ENCODE peak calls at places on chromosome 11, in ten cellular contexts. S, O, H, F, W, G, V, J, E and R are unnamed samples.

GRCh38 chr11:37988031-37988430 is 1390.0 kb upstream of the RAG2 start:
- DNase-seq in S (peak; percentile 42), W (no peak), G (peak; percentile 17), O (no peak), V (no peak), J (no peak), H (no peak), E (no peak), F (no peak), R (no peak)

GRCh38 chr11:122984186-122985011 is 2.8 kb upstream of the BSX start:
- DNase-seq in O (no peak), G (no peak), J (peak; percentile 15), F (no peak), E (no peak), W (no peak), V (no peak), S (no peak), H (no peak), R (no peak)

GRCh38 chr11:27413218-27413617 is 50.2 kb upstream of the CCDC34 start:
- DNase-seq in H (no peak), S (no peak), W (no peak), F (no peak), V (no peak), O (no peak), E (no peak), G (no peak), J (no peak), R (peak; percentile 27)

GRCh38 chr11:35145249-35145648 is 6.3 kb downstream of the CD44 start:
- DNase-seq in H (peak; percentile 50), W (no peak), O (no peak), E (no peak), G (peak; percentile 60), S (peak; percentile 81), V (no peak), F (no peak), J (peak; percentile 56), R (no peak)

GRCh38 chr11:129163714-129164164 is 28.4 kb downstream of the ARHGAP32 start:
- DNase-seq in E (no peak), G (peak; percentile 10), W (no peak), H (no peak), O (no peak), J (no peak), S (no peak), F (no peak), V (no peak), R (no peak)

GRCh38 chr11:59641156-59641555 is 25.6 kb upstream of the OSBP start:
- DNase-seq in E (no peak), J (no peak), H (no peak), G (peak; percentile 4), F (no peak), V (no peak), S (no peak), O (no peak), W (no peak), R (no peak)

GRCh38 chr11:85826096-85826855 is 15.3 kb upstream of the SYTL2 start:
- DNase-seq in G (peak; percentile 47), V (no peak), H (no peak), S (peak; percentile 40), W (no peak), J (peak; percentile 17), E (no peak), F (no peak), O (peak; percentile 24), R (peak; percentile 44)

GRCh38 chr11:21909145-21909544 is 283.7 kb upstream of the ANO5 start:
- DNase-seq in O (no peak), F (no peak), H (no peak), J (no peak), G (no peak), E (no peak), S (no peak), V (no peak), W (no peak), R (no peak)

GRCh38 chr11:17548444-17548843 is 1.4 kb downstream of the OTOG start:
- DNase-seq in E (no peak), J (no peak), G (no peak), W (no peak), V (no peak), F (no peak), O (no peak), S (no peak), H (no peak), R (no peak)
- TF ChIP-seq CTCF in E (no peak), J (no peak), G (no peak), W (no peak), V (no peak), F (no peak), O (no peak), S (peak; percentile 33), H (no peak), R (no peak)

DNA sequence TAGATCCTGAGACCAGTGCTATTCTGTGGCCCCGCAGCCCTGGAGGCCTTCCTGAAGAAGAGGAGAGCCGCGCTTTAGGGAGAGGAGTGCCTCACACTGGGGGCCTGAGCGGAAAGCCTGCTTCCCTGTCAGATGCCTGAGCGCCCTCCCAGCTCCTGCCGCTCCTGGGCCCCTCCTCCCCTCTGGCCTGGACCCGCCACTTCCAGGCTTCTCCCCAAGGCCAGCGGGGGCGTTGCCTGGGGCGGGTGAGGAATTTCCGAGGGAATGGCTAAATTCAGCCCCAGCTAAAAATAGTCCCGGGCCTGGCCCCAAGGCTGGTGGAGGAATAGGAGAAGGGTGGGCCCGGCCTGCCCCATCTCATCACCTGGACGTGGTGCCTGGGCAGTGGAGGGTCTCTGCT is 15.4 kb downstream of the ARHGEF17 start:
- DNase-seq in W (peak; percentile 78), H (peak; percentile 47), G (peak; percentile 77), E (peak; percentile 76), O (peak; percentile 85), V (peak; percentile 93), S (peak; percentile 35), F (no peak), J (peak; percentile 46), R (no peak)
- H3K27ac ChIP-seq in W (peak overlapping the region; percentile 78), H (peak overlapping the region; percentile 88), G (peak overlapping the region; percentile 98), E (no peak overlapping the region), O (peak overlapping the region; percentile 99), V (peak overlapping the region; percentile 97), S (peak overlapping the region; percentile 74), F (peak overlapping the region; percentile 66), J (peak overlapping the region; percentile 60), R (peak overlapping the region; percentile 76)

GRCh38 chr11:125257751-125258150 is 93.2 kb downstream of the PKNOX2 start:
- DNase-seq in H (no peak), W (no peak), O (no peak), G (no peak), S (no peak), V (no peak), E (no peak), J (no peak), F (no peak), R (no peak)

GRCh38 chr11:125258626-125259025 is 94.1 kb downstream of the PKNOX2 start:
- DNase-seq in G (no peak), O (no peak), H (no peak), V (no peak), S (no peak), W (no peak), E (no peak), J (no peak), F (no peak), R (no peak)

GRCh38 chr11:125253795-125254525 is 89.4 kb downstream of the PKNOX2 start:
- DNase-seq in W (no peak), J (no peak), H (no peak), G (no peak), F (no peak), V (no peak), E (no peak), O (no peak), S (no peak), R (no peak)

GRCh38 chr11:125256471-125257010 is 92.0 kb downstream of the PKNOX2 start:
- DNase-seq in S (no peak), O (no peak), H (no peak), E (no peak), W (no peak), J (no peak), G (no peak), V (no peak), F (no peak), R (no peak)

DNA sequence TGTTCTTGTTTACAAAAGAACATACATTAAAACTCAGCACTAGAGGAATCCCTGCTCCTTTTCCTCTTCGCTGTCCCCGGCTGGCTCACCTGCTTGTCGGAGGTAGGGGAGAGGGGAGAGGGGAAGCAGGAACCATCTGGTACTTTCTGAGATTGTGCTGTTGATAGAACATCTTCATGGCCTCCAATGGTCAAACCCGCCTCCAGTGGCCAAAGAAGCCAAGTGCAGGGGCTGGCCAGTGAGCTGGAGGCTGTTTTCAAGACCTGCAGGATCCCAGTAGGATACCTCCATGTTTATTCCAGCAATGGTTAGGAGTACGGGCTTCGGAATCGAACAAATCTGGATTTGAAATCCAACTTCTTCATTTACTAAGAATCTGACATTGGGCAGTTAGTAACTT is 92.6 kb downstream of the PKNOX2 start:
- DNase-seq in J (no peak), V (no peak), G (no peak), H (no peak), W (no peak), E (no peak), O (no peak), S (no peak), F (no peak), R (no peak)
- TF ChIP-seq CTCF in J (no peak), V (no peak), G (peak; percentile 20), H (no peak), W (no peak), E (no peak), O (no peak), S (peak; percentile 63), F (no peak), R (no peak)

GRCh38 chr11:12411395-12411794 is 34.0 kb downstream of the PARVA start:
- DNase-seq in V (no peak), H (no peak), O (no peak), F (no peak), G (no peak), J (no peak), S (no peak), E (no peak), W (no peak), R (no peak)

GRCh38 chr11:12409621-12410005 is 32.2 kb downstream of the PARVA start:
- DNase-seq in S (no peak), W (no peak), H (no peak), F (no peak), J (no peak), V (no peak), G (peak; percentile 20), E (no peak), O (no peak), R (no peak)

GRCh38 chr11:12410006-12410728 is 32.8 kb downstream of the PARVA start:
- DNase-seq in F (no peak), H (no peak), G (peak; percentile 51), V (no peak), O (no peak), E (no peak), J (no peak), W (no peak), S (no peak), R (no peak)

GRCh38 chr11:12404461-12404860 is 27.1 kb downstream of the PARVA start:
- DNase-seq in H (no peak), G (no peak), O (peak; percentile 38), F (no peak), V (no peak), J (peak; percentile 60), E (no peak), S (no peak), W (no peak), R (no peak)

DNA sequence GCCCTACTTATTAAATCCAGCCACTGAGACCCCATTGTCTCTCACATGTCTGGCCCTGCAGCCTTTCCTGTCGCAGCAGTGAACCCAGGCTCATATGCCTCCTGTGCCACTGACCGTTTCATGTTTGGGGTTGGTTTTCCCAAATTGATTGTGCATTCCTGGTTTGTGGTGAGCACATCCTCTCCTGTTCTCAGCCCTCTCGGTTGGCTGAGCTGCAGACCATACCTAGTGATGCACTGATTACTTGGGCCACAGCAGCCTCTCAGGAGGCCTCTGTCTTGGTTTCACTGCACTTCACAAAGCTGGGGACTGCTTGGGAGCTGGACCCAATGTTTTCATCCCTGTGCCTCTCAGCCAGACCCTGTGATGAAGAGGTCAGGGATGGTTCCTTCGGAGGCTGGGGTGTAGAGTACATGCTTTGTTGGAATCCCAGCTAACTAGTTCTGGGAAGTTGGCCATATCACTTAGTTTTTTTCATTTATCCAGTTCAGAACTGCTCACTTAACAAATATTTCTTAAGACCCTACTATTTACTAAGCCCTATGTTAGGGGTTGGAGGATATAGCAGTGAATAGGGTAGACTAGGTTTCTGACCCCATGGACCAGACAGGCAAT is 30.9 kb downstream of the PARVA start:
- DNase-seq in G (no peak), H (no peak), W (no peak), E (no peak), S (no peak), J (no peak), F (no peak), O (no peak), V (no peak), R (no peak)
- H3K27ac ChIP-seq in G (peak overlapping the region; percentile 43), H (peak overlapping the region; percentile 97), W (no peak overlapping the region), E (no peak overlapping the region), S (no peak overlapping the region), J (no peak overlapping the region), F (peak overlapping the region; percentile 42), O (peak overlapping the region; percentile 61), V (peak overlapping the region; percentile 76), R (no peak overlapping the region)